ENCODE peak calls at places on chromosomes 12 and 14, in five cellular contexts. One of them, this sample, is unnamed.

GRCh38 chr12:54431911-54432814 is 13.1 kb upstream of the ITGA5 start:
- DNase-seq in HCT116: no peak
- DNase-seq in breast epithelium: no peak
- DNase-seq in K562: peak
- DNase-seq in prostate gland: no peak
- DNase-seq in this sample: peak

GRCh38 chr12:116861331-116861730 is 19.9 kb downstream of the HRK start:
- DNase-seq in HCT116: no peak
- DNase-seq in breast epithelium: no peak
- DNase-seq in K562: peak
- DNase-seq in prostate gland: no peak
- DNase-seq in this sample: no peak

GRCh38 chr12:108833355-108833733 is 24.0 kb downstream of the SSH1 start:
- DNase-seq in HCT116: peak
- DNase-seq in breast epithelium: no peak
- DNase-seq in K562: no peak
- DNase-seq in prostate gland: peak
- DNase-seq in this sample: no peak

GRCh38 chr12:33589609-33590114 is 150.0 kb upstream of the SYT10 start:
- DNase-seq in HCT116: no peak
- DNase-seq in breast epithelium: no peak
- DNase-seq in K562: no peak
- DNase-seq in prostate gland: no peak
- DNase-seq in this sample: no peak

GRCh38 chr12:116346751-116347150 is 69.3 kb upstream of the MED13L start:
- DNase-seq in HCT116: no peak
- DNase-seq in breast epithelium: no peak
- DNase-seq in K562: peak
- DNase-seq in prostate gland: no peak
- DNase-seq in this sample: no peak

GRCh38 chr12:82474181-82474797 is 116.0 kb downstream of the METTL25 start:
- DNase-seq in HCT116: no peak
- DNase-seq in breast epithelium: no peak
- DNase-seq in K562: no peak
- DNase-seq in prostate gland: no peak
- DNase-seq in this sample: no peak

GRCh38 chr14:32998433-32998832 is 59.8 kb downstream of the NPAS3 start:
- DNase-seq in HCT116: no peak
- DNase-seq in breast epithelium: no peak
- DNase-seq in K562: no peak
- DNase-seq in prostate gland: no peak
- DNase-seq in this sample: no peak

GRCh38 chr12:90355701-90356345 is 599.2 kb downstream of the CCER1 start:
- DNase-seq in HCT116: no peak
- DNase-seq in breast epithelium: no peak
- DNase-seq in K562: no peak
- DNase-seq in prostate gland: no peak
- DNase-seq in this sample: no peak

GRCh38 chr12:63292476-63293228 is 141.7 kb upstream of the AVPR1A start:
- DNase-seq in HCT116: no peak
- DNase-seq in breast epithelium: no peak
- DNase-seq in K562: no peak
- DNase-seq in prostate gland: no peak
- DNase-seq in this sample: no peak

GRCh38 chr12:118188690-118189371 is 52.9 kb downstream of the PEBP1 start:
- DNase-seq in HCT116: no peak
- DNase-seq in breast epithelium: no peak
- DNase-seq in K562: no peak
- DNase-seq in prostate gland: no peak
- DNase-seq in this sample: peak

GRCh38 chr14:98194821-98195220 is 1077.2 kb downstream of the BCL11B start:
- DNase-seq in HCT116: no peak
- DNase-seq in breast epithelium: no peak
- DNase-seq in K562: no peak
- DNase-seq in prostate gland: no peak
- DNase-seq in this sample: no peak

GRCh38 chr14:64671591-64671990 is 32.6 kb upstream of the PLEKHG3 start:
- DNase-seq in HCT116: peak
- DNase-seq in breast epithelium: no peak
- DNase-seq in K562: peak
- DNase-seq in prostate gland: no peak
- DNase-seq in this sample: no peak

GRCh38 chr12:71626768-71627167 is 36.9 kb downstream of the ZFC3H1 start:
- DNase-seq in HCT116: no peak
- DNase-seq in breast epithelium: no peak
- DNase-seq in K562: no peak
- DNase-seq in prostate gland: no peak
- DNase-seq in this sample: no peak

GRCh38 chr14:22547309-22547947 is 41.6 kb downstream of the DAD1 start:
- DNase-seq in HCT116: no peak
- DNase-seq in breast epithelium: no peak
- DNase-seq in K562: no peak
- DNase-seq in prostate gland: no peak
- DNase-seq in this sample: no peak

GRCh38 chr12:89098390-89099102 is 253.8 kb downstream of the DUSP6 start:
- DNase-seq in HCT116: no peak
- DNase-seq in breast epithelium: no peak
- DNase-seq in K562: no peak
- DNase-seq in prostate gland: no peak
- DNase-seq in this sample: no peak

GRCh38 chr12:129870796-129871195 is 33.0 kb downstream of the TMEM132D start:
- DNase-seq in HCT116: no peak
- DNase-seq in breast epithelium: no peak
- DNase-seq in K562: no peak
- DNase-seq in prostate gland: no peak
- DNase-seq in this sample: no peak

GRCh38 chr12:54666008-54666407 is 17.8 kb upstream of the DCD start:
- DNase-seq in HCT116: no peak
- DNase-seq in breast epithelium: no peak
- DNase-seq in K562: no peak
- DNase-seq in prostate gland: no peak
- DNase-seq in this sample: no peak

GRCh38 chr12:121713257-121714155 is 954 bp downstream of the TMEM120B start:
- DNase-seq in HCT116: no peak
- DNase-seq in breast epithelium: no peak
- DNase-seq in K562: peak
- DNase-seq in prostate gland: no peak
- DNase-seq in this sample: peak

GRCh38 chr14:68902357-68902756 is 76.7 kb downstream of the ACTN1 start:
- DNase-seq in HCT116: no peak
- DNase-seq in breast epithelium: no peak
- DNase-seq in K562: no peak
- DNase-seq in prostate gland: no peak
- DNase-seq in this sample: no peak

GRCh38 chr12:7711133-7711532 is at the start of gene DPPA3:
- DNase-seq in HCT116: no peak
- DNase-seq in breast epithelium: no peak
- DNase-seq in K562: no peak
- DNase-seq in prostate gland: no peak
- DNase-seq in this sample: no peak

GRCh38 chr12:104478396-104479140 is 21.8 kb downstream of the CHST11 start:
- DNase-seq in HCT116: no peak
- DNase-seq in breast epithelium: no peak
- DNase-seq in K562: peak
- DNase-seq in prostate gland: no peak
- DNase-seq in this sample: no peak

DNA sequence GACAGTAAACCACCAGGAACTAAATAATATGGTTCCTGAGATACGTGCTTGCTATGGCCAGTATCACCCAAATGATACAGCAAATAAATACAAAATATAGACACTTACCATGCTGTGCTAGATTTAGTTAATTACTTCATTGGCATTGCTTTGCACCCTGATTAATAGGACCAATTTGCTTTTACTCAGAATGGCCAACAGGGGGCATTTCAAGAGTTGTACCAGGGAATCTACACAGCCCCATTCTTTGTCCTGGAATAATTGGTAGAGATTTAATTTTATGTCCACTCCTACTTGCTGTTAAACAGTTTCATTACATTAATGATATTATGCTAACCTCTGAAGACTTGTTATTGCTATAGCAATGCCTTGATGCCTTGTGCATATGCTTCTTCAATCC is 280.8 kb downstream of the RERGL start:
- DNase-seq in HCT116: no peak
- DNase-seq in breast epithelium: no peak
- DNase-seq in K562: no peak
- DNase-seq in prostate gland: no peak
- DNase-seq in this sample: no peak
- TF ChIP-seq CTCF in HCT116: no peak
- TF ChIP-seq CTCF in breast epithelium: no peak
- TF ChIP-seq CTCF in K562: no peak
- TF ChIP-seq CTCF in prostate gland: no peak
- TF ChIP-seq CTCF in this sample: no peak

GRCh38 chr14:24130717-24131548 is 474 bp downstream of the FITM1 start:
- DNase-seq in HCT116: no peak
- DNase-seq in breast epithelium: no peak
- DNase-seq in K562: no peak
- DNase-seq in prostate gland: no peak
- DNase-seq in this sample: no peak
- TF ChIP-seq POLR2AphosphoS5 in HCT116: no peak
- TF ChIP-seq POLR2AphosphoS5 in breast epithelium: no peak
- TF ChIP-seq POLR2AphosphoS5 in K562: no peak
- TF ChIP-seq POLR2AphosphoS5 in prostate gland: no peak
- TF ChIP-seq POLR2AphosphoS5 in this sample: no peak

GRCh38 chr12:101780599-101780998 is 41.3 kb upstream of the SYCP3 start:
- DNase-seq in HCT116: no peak
- DNase-seq in breast epithelium: no peak
- DNase-seq in K562: no peak
- DNase-seq in prostate gland: no peak
- DNase-seq in this sample: no peak
- TF ChIP-seq CTCF in HCT116: no peak
- TF ChIP-seq CTCF in breast epithelium: no peak
- TF ChIP-seq CTCF in K562: no peak
- TF ChIP-seq CTCF in prostate gland: no peak
- TF ChIP-seq CTCF in this sample: no peak

GRCh38 chr14:75399819-75400678 is 27.8 kb upstream of the JDP2 start:
- DNase-seq in HCT116: no peak
- DNase-seq in breast epithelium: peak
- DNase-seq in K562: no peak
- DNase-seq in prostate gland: peak
- DNase-seq in this sample: peak
- TF ChIP-seq POLR2AphosphoS5 in HCT116: no peak
- TF ChIP-seq POLR2AphosphoS5 in breast epithelium: peak
- TF ChIP-seq POLR2AphosphoS5 in K562: no peak
- TF ChIP-seq POLR2AphosphoS5 in prostate gland: peak
- TF ChIP-seq POLR2AphosphoS5 in this sample: peak

DNA sequence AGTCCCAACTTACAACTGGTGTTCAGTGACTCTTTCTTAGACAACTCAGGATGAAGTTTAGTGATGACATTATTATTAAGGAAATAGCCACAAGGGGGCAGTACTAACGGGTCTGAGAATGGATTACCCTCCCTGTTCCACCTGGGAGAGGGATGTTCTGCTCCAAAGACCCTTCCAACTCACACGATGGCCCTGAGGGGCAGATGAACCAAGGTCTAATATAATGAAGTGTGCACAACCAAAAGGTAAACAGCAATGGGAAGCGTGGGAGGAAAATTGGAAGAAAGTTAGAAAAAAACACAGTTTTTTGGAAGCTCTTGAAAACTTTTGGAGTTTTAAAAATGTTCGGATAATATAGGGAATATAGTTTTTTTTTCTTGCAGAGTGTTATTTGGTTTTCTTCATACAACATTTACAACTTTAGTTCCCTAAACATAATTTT is 24.0 kb downstream of the FGF6 start:
- DNase-seq in HCT116: peak
- DNase-seq in breast epithelium: no peak
- DNase-seq in K562: peak
- DNase-seq in prostate gland: no peak
- DNase-seq in this sample: no peak
- TF ChIP-seq CTCF in HCT116: peak
- TF ChIP-seq CTCF in breast epithelium: peak
- TF ChIP-seq CTCF in K562: peak
- TF ChIP-seq CTCF in prostate gland: no peak
- TF ChIP-seq CTCF in this sample: no peak

DNA sequence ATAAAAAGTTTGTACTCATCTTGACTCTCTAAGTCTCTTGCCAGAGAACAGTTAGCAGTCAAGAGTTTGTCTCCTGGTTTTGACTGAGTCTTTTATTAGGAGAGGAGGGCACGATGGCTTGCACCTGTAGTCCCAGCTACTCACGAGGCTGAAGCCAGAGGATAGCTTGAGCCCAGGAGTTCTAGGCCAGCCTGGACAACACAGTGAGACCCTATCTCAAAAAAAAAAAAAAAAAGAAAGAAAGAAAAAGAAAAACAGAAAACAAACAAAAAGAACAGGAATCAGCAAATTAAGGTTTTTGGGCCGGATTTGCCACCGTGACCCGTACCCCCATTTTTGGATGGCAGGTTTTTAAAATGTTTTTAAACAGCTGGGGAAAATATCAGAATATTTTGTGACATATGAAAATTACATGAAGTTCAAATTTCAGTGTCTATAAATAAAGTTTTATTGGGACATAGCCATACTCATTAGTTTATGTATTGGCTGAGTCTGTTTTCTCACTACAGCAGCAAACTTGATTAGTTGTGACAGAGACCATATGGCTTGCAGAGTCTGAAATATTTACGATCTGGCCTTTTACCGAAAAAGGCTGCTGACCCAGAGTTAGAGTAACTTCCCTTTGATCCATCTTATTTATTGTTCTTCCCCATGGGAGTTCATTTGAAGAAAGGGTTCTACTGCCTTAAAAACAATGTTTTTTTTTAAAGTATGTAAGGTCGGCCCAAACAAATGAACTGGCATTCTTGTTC is 31.2 kb downstream of the VEZT start:
- DNase-seq in HCT116: no peak
- DNase-seq in breast epithelium: no peak
- DNase-seq in K562: no peak
- DNase-seq in prostate gland: no peak
- DNase-seq in this sample: no peak
- TF ChIP-seq POLR2AphosphoS5 in HCT116: no peak
- TF ChIP-seq POLR2AphosphoS5 in breast epithelium: no peak
- TF ChIP-seq POLR2AphosphoS5 in K562: no peak
- TF ChIP-seq POLR2AphosphoS5 in prostate gland: no peak
- TF ChIP-seq POLR2AphosphoS5 in this sample: peak

This sample was measured in sigmoid colon.